ENCODE peak calls at places on chromosomes 11 and 22, in seven cellular contexts. V is H9; D is fibroblast of lung; A is PC-3; B is mammary epithelial cell; T is CD8-positive, alpha-beta T cell; R is heart left ventricle. S is an unnamed sample.
A peak's percentile ranks its signal among the peaks of the same experiment; 100 is the strongest.

GRCh38 chr11:62004473-62004872 is 37.0 kb upstream of the FTH1 start:
- DNase-seq in V (no peak), D (peak; percentile 78), A (peak; percentile 38), B (peak; percentile 32), T (no peak), R (no peak), S (peak; percentile 64)

GRCh38 chr22:26054846-26055245 is 114.4 kb upstream of the SEZ6L start:
- DNase-seq in V (no peak), D (no peak), A (no peak), B (no peak), T (no peak), R (no peak), S (no peak)

GRCh38 chr11:101721270-101721669 is 137.5 kb upstream of the TRPC6 start:
- DNase-seq in V (no peak), D (peak; percentile 20), A (peak; percentile 79), B (peak; percentile 93), T (no peak), R (no peak), S (no peak)

GRCh38 chr11:122394326-122394725 is 261.2 kb upstream of the UBASH3B start:
- DNase-seq in V (no peak), D (no peak), A (no peak), B (no peak), T (no peak), R (no peak), S (no peak)

GRCh38 chr11:128235958-128236357 is 351.4 kb downstream of the ETS1 start:
- DNase-seq in V (no peak), D (peak; percentile 8), A (no peak), B (no peak), T (no peak), R (no peak), S (no peak)

GRCh38 chr11:12091957-12092558 is 18.3 kb upstream of the MICAL2 start:
- DNase-seq in V (no peak), D (no peak), A (peak; percentile 26), B (no peak), T (no peak), R (no peak), S (no peak)

GRCh38 chr22:43521716-43522115 is 109.9 kb downstream of the MPPED1 start:
- DNase-seq in V (no peak), D (no peak), A (peak; percentile 85), B (peak; percentile 71), T (no peak), R (no peak), S (no peak)

GRCh38 chr11:63620928-63621539 is 6.8 kb upstream of the PLAAT3 start:
- DNase-seq in V (no peak), D (no peak), A (no peak), B (no peak), T (no peak), R (no peak), S (no peak)

GRCh38 chr22:44925465-44926123 is 84.2 kb downstream of the PHF21B start:
- DNase-seq in V (no peak), D (no peak), A (no peak), B (no peak), T (no peak), R (no peak), S (no peak)

GRCh38 chr11:10506013-10506370 is 35.0 kb downstream of the RNF141 start:
- DNase-seq in V (no peak), D (no peak), A (no peak), B (peak; percentile 92), T (no peak), R (no peak), S (no peak)

GRCh38 chr11:74754507-74755255 is 6.0 kb downstream of the RNF169 start:
- DNase-seq in V (no peak), D (peak; percentile 92), A (peak; percentile 96), B (peak; percentile 91), T (no peak), R (no peak), S (no peak)

GRCh38 chr11:127106142-127106541 is 105.6 kb upstream of the KIRREL3 start:
- DNase-seq in V (no peak), D (no peak), A (no peak), B (no peak), T (no peak), R (no peak), S (no peak)

GRCh38 chr11:45877221-45877620 is 8.2 kb upstream of the MAPK8IP1 start:
- DNase-seq in V (no peak), D (no peak), A (no peak), B (no peak), T (no peak), R (no peak), S (no peak)

GRCh38 chr11:131999084-131999483 is 628.7 kb downstream of the NTM start:
- DNase-seq in V (no peak), D (peak; percentile 10), A (no peak), B (no peak), T (no peak), R (no peak), S (no peak)

GRCh38 chr11:19367051-19367709 is 126.4 kb upstream of the E2F8 start:
- DNase-seq in V (no peak), D (peak; percentile 44), A (peak; percentile 37), B (no peak), T (no peak), R (no peak), S (no peak)

GRCh38 chr22:37425800-37426531 is 1.3 kb downstream of the ELFN2 start:
- DNase-seq in V (peak; percentile 73), D (peak; percentile 31), A (no peak), B (peak; percentile 69), T (no peak), R (no peak), S (no peak)

GRCh38 chr22:37994049-37994448 is 9.7 kb upstream of the SOX10 start:
- DNase-seq in V (no peak), D (no peak), A (no peak), B (no peak), T (peak; percentile 63), R (no peak), S (no peak)

GRCh38 chr11:10550503-10550902 is 9.5 kb upstream of the RNF141 start:
- DNase-seq in V (no peak), D (peak; percentile 65), A (peak; percentile 73), B (peak; percentile 63), T (no peak), R (no peak), S (no peak)

GRCh38 chr11:19670030-19670761 is 42.4 kb upstream of the NAV2 start:
- DNase-seq in V (no peak), D (peak; percentile 48), A (no peak), B (peak; percentile 62), T (no peak), R (no peak), S (no peak)

GRCh38 chr22:27454807-27455450 is 346.6 kb downstream of the MN1 start:
- DNase-seq in V (no peak), D (no peak), A (no peak), B (no peak), T (no peak), R (no peak), S (no peak)

GRCh38 chr11:60872124-60872951 is 5.0 kb downstream of the ZP1 start:
- DNase-seq in V (no peak), D (peak; percentile 89), A (no peak), B (no peak), T (no peak), R (peak; percentile 69), S (peak; percentile 54)
- H3K27ac ChIP-seq in V (no peak overlapping the region), D (peak overlapping the region; percentile 63), A (no peak overlapping the region), B (no peak overlapping the region), T (no peak overlapping the region), R (no peak overlapping the region), S (peak overlapping the region; percentile 46)

GRCh38 chr11:119373059-119373875 is 8.2 kb downstream of the USP2 start:
- DNase-seq in V (no peak), D (no peak), A (no peak), B (no peak), T (no peak), R (no peak), S (no peak)
- H3K4me1 ChIP-seq in V (peaks cover 2% of the 10 kb centered on the region), D (peaks cover 40% of the 10 kb centered on the region), A (peaks cover 22% of the 10 kb centered on the region), B (peaks cover 46% of the 10 kb centered on the region), T (peaks cover 8% of the 10 kb centered on the region), R (peaks cover 55% of the 10 kb centered on the region), S (peaks cover 85% of the 10 kb centered on the region)

GRCh38 chr22:47325249-47325648 is 562.8 kb downstream of the TBC1D22A start:
- DNase-seq in V (no peak), D (no peak), A (no peak), B (no peak), T (no peak), R (no peak), S (no peak)
- H3K9me3 ChIP-seq in V (peaks cover 87% of the 10 kb centered on the region), D (no peaks in the 10 kb centered on the region), A (no peaks in the 10 kb centered on the region), B (peaks cover 28% of the 10 kb centered on the region), T (no peaks in the 10 kb centered on the region), R (peaks cover 20% of the 10 kb centered on the region), S (peaks cover 10% of the 10 kb centered on the region)

GRCh38 chr11:35144811-35145210 is 5.8 kb downstream of the CD44 start:
- DNase-seq in V (no peak), D (peak; percentile 58), A (peak; percentile 41), B (no peak), T (no peak), R (no peak), S (no peak)
- H3K27ac ChIP-seq in V (no peak overlapping the region), D (peak overlapping the region; percentile 91), A (peak overlapping the region; percentile 82), B (peak overlapping the region; percentile 95), T (peak overlapping the region; percentile 54), R (no peak overlapping the region), S (no peak overlapping the region)

GRCh38 chr22:49956418-49956770 is 4.2 kb upstream of the PIM3 start:
- DNase-seq in V (no peak), D (no peak), A (no peak), B (no peak), T (no peak), R (no peak), S (peak; percentile 33)
- H3K4me1 ChIP-seq in V (no peaks in the 10 kb centered on the region), D (peaks cover 19% of the 10 kb centered on the region), A (peaks cover 23% of the 10 kb centered on the region), B (peaks cover 34% of the 10 kb centered on the region), T (peaks cover 8% of the 10 kb centered on the region), R (peaks cover 30% of the 10 kb centered on the region), S (peaks cover 40% of the 10 kb centered on the region)

S was measured in psoas muscle.